ENCODE peak calls at places on chromosomes 4 and X, in six cellular contexts. D, S, Y, M, V and J are unnamed samples.

GRCh38 chrX:25442501-25442900 is 426.7 kb upstream of the ARX start:
- DNase-seq in D (no peak), S (no peak), Y (no peak), M (peak), V (no peak), J (no peak)

GRCh38 chrX:103608305-103608963 is 671 bp downstream of the TCEAL3 start:
- DNase-seq in D (no peak), S (no peak), Y (no peak), M (no peak), V (peak), J (no peak)

GRCh38 chr4:88006956-88007303 is 505 bp upstream of the PKD2 start:
- DNase-seq in D (no peak), S (no peak), Y (no peak), M (no peak), V (no peak), J (no peak)

GRCh38 chrX:154373340-154374306 is 811 bp downstream of the FLNA start:
- DNase-seq in D (peak), S (no peak), Y (no peak), M (peak), V (peak), J (peak)

GRCh38 chr4:76459291-76459723 is 24.3 kb downstream of the SHROOM3 start:
- DNase-seq in D (no peak), S (no peak), Y (no peak), M (no peak), V (no peak), J (no peak)

GRCh38 chr4:113919611-113920010 is 59.8 kb downstream of the ARSJ start:
- DNase-seq in D (no peak), S (no peak), Y (no peak), M (no peak), V (no peak), J (no peak)

GRCh38 chr4:8267077-8267476 is 2.5 kb upstream of the HTRA3 start:
- DNase-seq in D (no peak), S (peak), Y (no peak), M (peak), V (peak), J (peak)

GRCh38 chrX:11533211-11533651 is 132.5 kb downstream of the ARHGAP6 start:
- DNase-seq in D (no peak), S (no peak), Y (no peak), M (peak), V (no peak), J (no peak)

GRCh38 chr4:110589297-110589696 is 33.6 kb downstream of the PITX2 start:
- DNase-seq in D (no peak), S (no peak), Y (no peak), M (peak), V (no peak), J (no peak)

GRCh38 chr4:15779336-15779735 is 1.2 kb downstream of the CD38 start:
- DNase-seq in D (peak), S (no peak), Y (no peak), M (peak), V (peak), J (peak)

GRCh38 chr4:121217385-121217784 is 53.3 kb upstream of the TNIP3 start:
- DNase-seq in D (no peak), S (no peak), Y (no peak), M (no peak), V (no peak), J (no peak)

GRCh38 chrX:132333351-132333750 is 114.1 kb upstream of the RAP2C start:
- DNase-seq in D (no peak), S (no peak), Y (no peak), M (no peak), V (no peak), J (no peak)

GRCh38 chr4:76570141-76570989 is 135.3 kb downstream of the SHROOM3 start:
- DNase-seq in D (no peak), S (no peak), Y (no peak), M (no peak), V (no peak), J (no peak)

GRCh38 chr4:107757860-107758476 is 37.9 kb upstream of the PAPSS1 start:
- DNase-seq in D (no peak), S (no peak), Y (no peak), M (peak), V (no peak), J (no peak)

GRCh38 chr4:32560306-32560705 is 1840.1 kb downstream of the PCDH7 start:
- DNase-seq in D (no peak), S (no peak), Y (no peak), M (no peak), V (no peak), J (no peak)

GRCh38 chr4:536351-536972 is 37.5 kb downstream of the PIGG start:
- DNase-seq in D (no peak), S (no peak), Y (no peak), M (no peak), V (no peak), J (no peak)

GRCh38 chrX:75968293-75968692 is 183.2 kb upstream of the MAGEE2 start:
- DNase-seq in D (no peak), S (no peak), Y (no peak), M (no peak), V (no peak), J (no peak)

GRCh38 chrX:20623448-20623847 is 356.7 kb upstream of the RPS6KA3 start:
- DNase-seq in D (no peak), S (no peak), Y (no peak), M (no peak), V (no peak), J (no peak)

GRCh38 chrX:98380556-98380955 is 1496.8 kb downstream of the RPA4 start:
- DNase-seq in D (no peak), S (no peak), Y (no peak), M (no peak), V (no peak), J (no peak)

GRCh38 chrX:137545711-137546651 is 19.9 kb upstream of the ZIC3 start:
- DNase-seq in D (no peak), S (no peak), Y (no peak), M (no peak), V (no peak), J (no peak)

GRCh38 chr4:66404149-66404548 is 733.9 kb upstream of the EPHA5 start:
- DNase-seq in D (no peak), S (no peak), Y (no peak), M (no peak), V (no peak), J (no peak)

GRCh38 chr4:108117473-108118182 is 51.1 kb downstream of the LEF1 start:
- DNase-seq in D (no peak), S (no peak), Y (no peak), M (no peak), V (peak), J (no peak)

GRCh38 chrX:13110427-13111324 is 66.3 kb upstream of the FAM9C start:
- DNase-seq in D (no peak), S (no peak), Y (no peak), M (peak), V (no peak), J (peak)

GRCh38 chr4:109499513-109499912 is 60.5 kb upstream of the MCUB start:
- DNase-seq in D (no peak), S (no peak), Y (no peak), M (no peak), V (no peak), J (no peak)

GRCh38 chr4:90317785-90318184 is 190.6 kb downstream of the CCSER1 start:
- DNase-seq in D (no peak), S (no peak), Y (no peak), M (no peak), V (no peak), J (no peak)

GRCh38 chrX:70001269-70001668 is 48.5 kb downstream of the AWAT2 start:
- DNase-seq in D (no peak), S (no peak), Y (no peak), M (no peak), V (no peak), J (no peak)